ENCODE peak calls at places on chromosomes 16 and 17, in five cellular contexts. F, M, P, V and Y are unnamed samples.

GRCh38 chr16:89689142-89689541 is 2.7 kb downstream of the CDK10 start:
- DNase-seq in F (no peak), M (no peak), P (no peak), V (no peak), Y (no peak)

GRCh38 chr16:4290236-4290830 is 17.5 kb upstream of the TFAP4 start:
- DNase-seq in F (no peak), M (no peak), P (no peak), V (peak), Y (peak)

GRCh38 chr16:56107944-56108583 is 83.2 kb upstream of the GNAO1 start:
- DNase-seq in F (no peak), M (no peak), P (no peak), V (no peak), Y (no peak)

GRCh38 chr17:58127846-58128245 is 20.3 kb upstream of the OR4D1 start:
- DNase-seq in F (no peak), M (no peak), P (no peak), V (no peak), Y (no peak)

GRCh38 chr17:5580974-5581373 is 3.3 kb downstream of the NLRP1 start:
- DNase-seq in F (no peak), M (no peak), P (no peak), V (peak), Y (no peak)

GRCh38 chr17:11986939-11987329 is 10.3 kb downstream of the ZNF18 start:
- DNase-seq in F (no peak), M (no peak), P (no peak), V (peak), Y (no peak)

GRCh38 chr17:27596106-27596505 is 34.9 kb upstream of the LGALS9 start:
- DNase-seq in F (peak), M (no peak), P (no peak), V (no peak), Y (no peak)

GRCh38 chr16:65336169-65336568 is 214.3 kb upstream of the CDH11 start:
- DNase-seq in F (no peak), M (no peak), P (no peak), V (peak), Y (no peak)

GRCh38 chr16:73152731-73153130 is 104.8 kb upstream of the ZFHX3 start:
- DNase-seq in F (no peak), M (no peak), P (no peak), V (no peak), Y (no peak)

GRCh38 chr16:11025120-11025531 is 80.8 kb downstream of the CLEC16A start:
- DNase-seq in F (no peak), M (no peak), P (no peak), V (no peak), Y (no peak)

GRCh38 chr17:73042809-73043685 is 49.4 kb downstream of the SLC39A11 start:
- DNase-seq in F (no peak), M (no peak), P (no peak), V (peak), Y (no peak)

GRCh38 chr17:50330151-50330753 is 15.7 kb upstream of the XYLT2 start:
- DNase-seq in F (no peak), M (no peak), P (no peak), V (no peak), Y (no peak)

GRCh38 chr16:67950335-67950843 is 6.5 kb upstream of the LCAT start:
- DNase-seq in F (no peak), M (no peak), P (no peak), V (no peak), Y (no peak)

GRCh38 chr17:7484964-7485377 is 805 bp downstream of the POLR2A start:
- DNase-seq in F (no peak), M (no peak), P (no peak), V (no peak), Y (no peak)

GRCh38 chr17:49880291-49881053 is 32.6 kb upstream of the TAC4 start:
- DNase-seq in F (peak), M (peak), P (peak), V (peak), Y (peak)

GRCh38 chr16:70705056-70705455 is 19.2 kb upstream of the MTSS2 start:
- DNase-seq in F (no peak), M (no peak), P (no peak), V (no peak), Y (no peak)

GRCh38 chr16:78576941-78577340 is 477.5 kb downstream of the WWOX start:
- DNase-seq in F (no peak), M (no peak), P (no peak), V (peak), Y (no peak)

GRCh38 chr17:75571885-75572215 is 15.8 kb upstream of the MYO15B start:
- DNase-seq in F (no peak), M (no peak), P (no peak), V (no peak), Y (no peak)

GRCh38 chr17:81431545-81432482 is 36.6 kb downstream of the BAHCC1 start:
- DNase-seq in F (no peak), M (no peak), P (no peak), V (no peak), Y (no peak)

GRCh38 chr16:54654429-54654828 is 276.2 kb upstream of the IRX5 start:
- DNase-seq in F (no peak), M (no peak), P (no peak), V (no peak), Y (no peak)

GRCh38 chr17:80833952-80834895 is 157.4 kb upstream of the CHMP6 start:
- DNase-seq in F (peak), M (peak), P (no peak), V (no peak), Y (no peak)

DNA sequence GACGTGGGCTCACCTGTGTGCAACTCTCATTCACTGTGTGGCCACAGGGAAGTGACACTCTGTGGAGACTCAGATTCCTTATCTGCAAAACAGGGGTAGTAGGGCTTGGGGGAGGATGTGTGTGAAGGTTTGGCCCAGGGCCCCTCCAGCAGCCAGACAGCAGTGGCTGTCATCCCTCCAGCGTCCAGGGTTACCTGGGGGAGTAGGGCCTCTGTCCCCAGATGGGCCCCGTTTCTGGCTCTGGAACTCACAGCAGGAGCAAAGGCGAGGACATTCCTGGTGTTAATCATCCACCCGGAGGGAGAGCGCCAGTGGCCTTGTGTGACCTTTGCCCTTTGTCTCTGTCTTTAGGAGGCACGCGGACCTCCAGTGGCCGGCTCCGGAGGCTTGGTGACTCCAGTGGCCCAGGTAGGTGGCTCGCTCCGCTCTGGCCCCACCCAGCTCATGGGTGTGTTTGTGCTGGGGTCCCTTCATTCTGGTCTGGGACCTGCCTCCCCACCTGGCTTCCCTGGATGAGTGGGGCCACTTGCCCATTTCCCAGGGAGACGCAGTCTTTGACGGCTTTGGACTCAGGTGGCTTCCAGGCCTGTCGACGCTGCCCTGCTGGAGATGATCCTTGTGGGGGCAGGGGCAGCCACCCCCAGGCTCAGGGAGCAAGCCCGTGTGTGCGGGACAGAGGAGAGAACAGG is 166.2 kb downstream of the SEC14L1 start:
- DNase-seq in F (no peak), M (no peak), P (no peak), V (no peak), Y (no peak)
- H3K4me3 ChIP-seq in F (no peak), M (no peak), P (no peak), V (no peak), Y (no peak)

GRCh38 chr16:49596119-49596518 is 222.5 kb downstream of the C16orf78 start:
- DNase-seq in F (peak), M (no peak), P (no peak), V (no peak), Y (no peak)
- H3K27ac ChIP-seq in F (no peak), M (no peak), P (no peak), V (no peak), Y (no peak)

DNA sequence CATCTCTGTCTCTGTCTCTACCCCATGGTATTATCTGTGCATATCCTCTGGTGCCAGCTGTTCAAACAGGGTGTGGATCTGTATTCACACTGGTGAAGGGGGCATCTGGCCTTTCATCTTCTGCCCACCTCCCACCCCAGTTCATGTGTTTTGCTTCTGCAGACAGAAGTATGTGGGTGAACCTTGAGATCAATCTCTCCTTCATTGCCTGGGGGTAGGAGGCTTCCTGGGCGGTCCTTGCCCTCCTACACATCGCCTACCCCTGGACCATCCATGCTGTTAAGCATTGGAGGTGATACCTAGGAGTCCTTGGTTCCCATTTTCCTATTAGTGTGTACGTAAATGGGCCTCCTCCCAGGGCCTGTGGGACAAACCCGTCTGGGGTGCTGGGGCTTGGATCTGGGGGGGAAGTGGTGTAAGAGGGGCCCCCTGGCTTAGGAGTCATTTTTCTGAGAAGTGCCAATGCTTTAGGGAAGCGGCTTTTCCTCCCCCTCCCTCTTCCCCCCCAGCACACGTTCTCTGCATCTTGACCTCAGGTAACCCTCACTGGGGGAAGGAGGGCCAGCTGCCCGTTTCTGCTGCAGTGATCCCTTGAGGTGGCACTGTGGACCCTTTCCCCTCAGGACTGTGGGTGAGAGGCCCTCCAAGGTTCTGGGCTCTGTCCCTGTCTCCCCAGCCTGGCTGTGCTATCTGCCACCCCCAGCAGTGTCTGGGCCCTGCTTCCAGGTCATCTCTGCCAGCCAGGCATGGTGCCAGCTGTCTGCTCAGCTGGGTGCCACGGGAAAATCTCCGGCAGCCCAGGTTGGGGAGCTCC is 21.2 kb downstream of the RARA start:
- DNase-seq in F (no peak), M (peak), P (peak), V (no peak), Y (no peak)
- H3K4me3 ChIP-seq in F (no peak), M (no peak), P (no peak), V (no peak), Y (no peak)

DNA sequence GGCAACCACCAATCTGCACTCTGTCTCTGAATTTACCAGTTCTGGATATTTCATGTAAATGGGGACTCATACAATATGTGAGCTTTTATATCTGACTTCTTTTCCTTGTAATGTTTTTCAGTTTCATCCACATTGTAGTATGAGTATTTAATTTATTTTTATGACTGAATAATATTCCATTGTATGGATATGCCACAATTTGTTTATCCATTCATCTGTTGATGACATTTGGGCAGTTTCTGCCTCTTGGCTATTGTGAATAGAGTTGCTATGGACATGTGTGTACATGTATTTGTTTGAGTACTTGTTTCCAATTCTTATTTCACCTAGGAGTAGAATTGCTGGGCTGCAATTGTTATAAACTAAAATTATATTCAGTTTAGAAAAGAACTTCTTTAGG is 126.9 kb downstream of the MRTFB start:
- DNase-seq in F (no peak), M (no peak), P (no peak), V (no peak), Y (no peak)
- H3K27ac ChIP-seq in F (no peak), M (no peak), P (no peak), V (no peak), Y (no peak)

DNA sequence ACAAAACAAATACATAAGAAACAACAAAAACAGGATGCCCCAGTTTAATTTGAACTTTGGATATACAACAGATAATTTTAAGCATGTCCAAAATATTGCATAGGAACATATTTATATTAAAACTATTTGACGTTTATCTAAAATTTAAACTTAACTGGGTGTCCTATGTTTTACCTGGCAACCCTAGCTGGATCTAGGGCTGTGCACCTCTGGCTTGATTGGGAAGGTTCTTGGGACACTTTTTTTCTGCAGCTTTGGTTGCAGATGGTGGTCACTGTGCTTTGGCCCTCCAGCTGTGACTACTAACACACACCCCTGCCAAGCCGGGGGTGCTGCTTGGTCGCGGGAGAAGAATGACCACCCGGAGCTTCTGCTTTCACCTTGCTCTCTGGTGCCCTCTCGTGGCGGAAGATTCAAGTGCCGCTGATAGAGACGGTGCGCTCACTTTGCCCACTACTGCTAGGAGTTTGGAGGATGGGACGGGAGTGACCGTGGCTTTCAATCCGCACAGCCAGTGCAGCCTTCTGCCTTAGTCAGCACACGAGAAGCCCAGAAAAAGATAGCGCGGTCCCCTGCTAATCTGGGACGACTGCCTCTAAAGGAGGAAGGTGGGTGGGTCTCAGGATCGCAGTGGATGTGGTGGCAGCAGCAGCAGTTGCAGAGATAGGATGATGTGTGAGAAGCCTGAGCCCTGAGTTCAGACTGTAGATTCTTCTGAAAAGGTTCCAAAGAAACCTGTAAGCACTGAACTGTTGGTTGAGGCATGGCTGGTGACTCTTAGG is 6.7 kb downstream of the SPACA3 start:
- DNase-seq in F (peak), M (peak), P (peak), V (peak), Y (peak)
- H3K4me3 ChIP-seq in F (no peak), M (no peak), P (no peak), V (peak), Y (no peak)

GRCh38 chr17:35892091-35892637 is 12.0 kb upstream of the CCL5 start:
- DNase-seq in F (no peak), M (no peak), P (no peak), V (no peak), Y (no peak)
- H3K27ac ChIP-seq in F (no peak), M (no peak), P (no peak), V (no peak), Y (no peak)

GRCh38 chr16:2158262-2158638 is 2.7 kb downstream of the TRAF7 start:
- DNase-seq in F (no peak), M (no peak), P (no peak), V (no peak), Y (no peak)

GRCh38 chr16:2156025-2156848 is 655 bp downstream of the TRAF7 start:
- DNase-seq in F (no peak), M (no peak), P (no peak), V (peak), Y (no peak)

GRCh38 chr16:2157480-2158261 is 2.1 kb downstream of the TRAF7 start:
- DNase-seq in F (no peak), M (peak), P (no peak), V (no peak), Y (no peak)

GRCh38 chr16:2155091-2156024 is at the start of gene TRAF7:
- DNase-seq in F (peak), M (peak), P (peak), V (peak), Y (peak)

DNA sequence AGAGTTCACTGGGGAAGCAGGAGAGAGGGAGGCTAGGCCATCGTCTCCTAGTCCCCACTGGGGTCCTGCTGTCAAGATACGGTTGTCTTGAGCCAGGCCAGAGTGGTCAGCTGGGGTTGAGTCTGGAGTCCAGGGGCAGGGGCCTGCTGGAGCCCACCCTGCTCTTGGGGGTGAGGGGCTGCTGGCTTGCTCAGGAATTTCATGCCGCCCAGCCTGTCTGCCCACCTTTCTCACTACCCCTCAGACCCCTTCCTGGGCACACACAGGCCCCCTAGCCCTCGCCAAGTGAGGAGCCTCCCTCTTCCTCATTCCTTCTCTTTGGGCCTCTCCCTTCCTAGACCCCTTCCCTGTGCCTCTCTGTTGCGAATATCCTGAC is 1.3 kb downstream of the TRAF7 start:
- DNase-seq in F (no peak), M (no peak), P (no peak), V (no peak), Y (no peak)
- H3K4me3 ChIP-seq in F (peak), M (no peak), P (peak), V (peak), Y (no peak)

DNA sequence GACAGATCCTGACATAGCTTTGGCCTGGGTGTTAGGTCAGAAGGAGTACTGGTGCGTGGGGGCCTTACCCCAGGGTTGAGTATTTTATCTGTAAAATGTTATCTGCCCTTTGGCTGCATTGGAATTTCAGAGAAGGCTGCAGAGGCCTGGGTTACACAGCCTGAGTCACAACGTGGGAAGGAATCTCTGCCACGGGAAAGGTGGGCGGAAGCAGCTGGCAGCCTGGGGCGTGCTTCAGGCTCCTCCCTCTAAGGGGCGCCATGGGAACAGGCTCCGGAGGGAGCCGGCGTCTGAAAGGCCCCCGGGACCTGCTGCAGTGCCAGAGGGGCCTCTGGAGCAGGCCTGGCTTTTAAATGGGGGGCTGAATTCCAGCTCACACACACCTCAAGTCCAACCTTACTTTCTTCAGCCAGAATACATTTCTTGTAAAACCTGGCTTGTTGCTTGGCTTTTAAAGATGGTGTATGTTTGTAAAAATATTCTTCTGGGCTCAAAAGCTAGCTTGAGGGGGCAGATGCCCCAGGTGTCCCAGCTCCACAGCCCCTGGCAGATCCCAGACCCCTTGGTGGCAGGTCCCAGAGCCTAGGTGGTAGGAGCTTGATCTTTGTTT is 142.2 kb downstream of the RAB11FIP4 start:
- DNase-seq in F (peak), M (peak), P (no peak), V (peak), Y (no peak)
- H3K27ac ChIP-seq in F (no peak), M (no peak), P (no peak), V (no peak), Y (no peak)